ENCODE peak calls at places on chromosomes 6 and 20, in eight cellular contexts. K is GM12878, L is HepG2, H is SK-N-SH, G is K562, E is tibial nerve, I is A549, J is transverse colon. X is an unnamed sample.

GRCh38 chr20:17633850-17634500 is 48.1 kb downstream of the RRBP1 start:
- DNase-seq in G (no peak), E (no peak), L (no peak), H (no peak), K (no peak), I (no peak), J (no peak), X (no peak)

GRCh38 chr6:43804550-43805223 is 34.7 kb downstream of the VEGFA start:
- DNase-seq in E (no peak), L (peak), I (no peak), G (no peak), H (no peak), J (peak), K (no peak), X (peak)

GRCh38 chr6:85675030-85675819 is 32.5 kb upstream of the SYNCRIP start:
- DNase-seq in G (no peak), J (peak), L (no peak), E (no peak), H (no peak), K (no peak), I (peak), X (no peak)

GRCh38 chr6:118223316-118223715 is 316.3 kb downstream of the SLC35F1 start:
- DNase-seq in I (no peak), L (no peak), J (no peak), E (no peak), G (no peak), H (no peak), K (no peak), X (no peak)

GRCh38 chr6:63731946-63732735 is 96.5 kb downstream of the PHF3 start:
- DNase-seq in H (no peak), L (no peak), J (no peak), I (no peak), K (no peak), G (no peak), E (no peak), X (no peak)

GRCh38 chr6:11714116-11714797 is 64.3 kb downstream of the ADTRP start:
- DNase-seq in E (no peak), K (peak), I (no peak), G (no peak), L (no peak), H (no peak), J (no peak), X (no peak)

GRCh38 chr6:134416501-134417154 is 98.7 kb upstream of the SGK1 start:
- DNase-seq in J (no peak), G (peak), I (peak), L (no peak), H (no peak), E (no peak), K (no peak), X (no peak)

GRCh38 chr6:96631248-96631647 is 68.3 kb downstream of the FHL5 start:
- DNase-seq in K (no peak), L (no peak), J (no peak), E (no peak), G (peak), I (no peak), H (no peak), X (no peak)

GRCh38 chr6:163123098-163123497 is 291.4 kb upstream of the QKI start:
- DNase-seq in I (no peak), E (no peak), H (no peak), J (no peak), K (no peak), G (no peak), L (no peak), X (no peak)

GRCh38 chr20:38208088-38208487 is 43.0 kb upstream of the TGM2 start:
- DNase-seq in G (no peak), J (no peak), L (no peak), H (peak), I (no peak), E (no peak), K (no peak), X (no peak)

GRCh38 chr6:170266061-170266825 is 24.6 kb downstream of the DLL1 start:
- DNase-seq in J (peak), K (no peak), I (no peak), G (no peak), E (no peak), L (no peak), H (no peak), X (no peak)

GRCh38 chr6:96626749-96627353 is 63.9 kb downstream of the FHL5 start:
- DNase-seq in E (no peak), H (peak), K (peak), L (peak), I (peak), J (no peak), G (peak), X (no peak)

GRCh38 chr6:225121-225721 is 67.1 kb upstream of the DUSP22 start:
- DNase-seq in E (no peak), J (no peak), K (peak), L (no peak), H (no peak), G (no peak), I (no peak), X (no peak)

GRCh38 chr6:41894366-41895299 is 542 bp downstream of the USP49 start:
- DNase-seq in K (no peak), I (no peak), G (peak), E (no peak), L (no peak), J (peak), H (no peak), X (peak)

GRCh38 chr20:20593447-20594170 is 118.8 kb downstream of the RALGAPA2 start:
- DNase-seq in J (no peak), I (peak), K (no peak), L (peak), H (peak), E (peak), G (peak), X (no peak)

GRCh38 chr6:22152871-22153270 is 144.0 kb downstream of the PRL start:
- DNase-seq in G (no peak), H (no peak), I (no peak), J (no peak), E (no peak), K (no peak), L (no peak), X (no peak)

GRCh38 chr6:15881150-15881549 is 218.3 kb upstream of the DTNBP1 start:
- DNase-seq in L (no peak), E (peak), K (no peak), I (no peak), H (no peak), G (no peak), J (no peak), X (no peak)

GRCh38 chr6:46583081-46583480 is 69.5 kb downstream of the CYP39A1 start:
- DNase-seq in J (no peak), H (no peak), K (no peak), L (no peak), E (no peak), I (peak), G (no peak), X (no peak)

GRCh38 chr6:131400054-131400781 is 172.8 kb upstream of the ARG1 start:
- DNase-seq in J (no peak), H (no peak), G (no peak), L (peak), E (no peak), K (no peak), I (peak), X (no peak)

GRCh38 chr6:30889921-30890645 is 5.8 kb downstream of the DDR1 start:
- DNase-seq in K (no peak), J (no peak), G (no peak), L (no peak), E (no peak), H (peak), I (no peak), X (no peak)

GRCh38 chr20:22744341-22745193 is 160.2 kb upstream of the FOXA2 start:
- DNase-seq in K (no peak), I (no peak), L (no peak), H (no peak), J (no peak), G (no peak), E (no peak), X (no peak)

GRCh38 chr6:164013480-164014208 is 599.1 kb downstream of the QKI start:
- DNase-seq in J (no peak), H (no peak), K (no peak), E (no peak), L (no peak), G (no peak), I (no peak), X (no peak)

GRCh38 chr6:156916108-156916801 is 139.1 kb downstream of the ARID1B start:
- DNase-seq in L (no peak), I (no peak), H (no peak), E (no peak), G (no peak), J (no peak), K (no peak), X (no peak)

GRCh38 chr6:34866509-34866908 is 21.3 kb downstream of the TAF11 start:
- DNase-seq in J (no peak), G (no peak), E (no peak), K (no peak), H (no peak), I (no peak), L (peak), X (no peak)

GRCh38 chr6:82612475-82612874 is 248.9 kb downstream of the TPBG start:
- DNase-seq in K (no peak), G (no peak), H (no peak), I (no peak), L (no peak), J (no peak), E (no peak), X (no peak)

GRCh38 chr6:167015302-167015701 is 16.1 kb downstream of the CEP43 start:
- DNase-seq in J (no peak), H (no peak), K (no peak), G (no peak), E (no peak), I (no peak), L (no peak), X (no peak)

GRCh38 chr6:168704678-168705077 is 263.7 kb downstream of the SMOC2 start:
- DNase-seq in G (no peak), L (no peak), K (no peak), E (no peak), H (no peak), I (no peak), J (no peak), X (no peak)

GRCh38 chr6:109455502-109456282 is at the start of gene MICAL1:
- DNase-seq in H (peak), E (peak), K (peak), L (peak), G (peak), I (peak), J (peak), X (peak)

GRCh38 chr6:151065027-151065815 is 174.5 kb upstream of the AKAP12 start:
- DNase-seq in I (no peak), K (no peak), G (no peak), H (no peak), L (no peak), J (no peak), E (no peak), X (no peak)

GRCh38 chr6:22551280-22551679 is 18.1 kb upstream of the HDGFL1 start:
- DNase-seq in I (no peak), E (no peak), K (no peak), J (no peak), H (no peak), G (no peak), L (no peak), X (no peak)

GRCh38 chr6:12570461-12571030 is 146.0 kb upstream of the PHACTR1 start:
- DNase-seq in J (no peak), E (no peak), G (no peak), I (no peak), L (no peak), K (no peak), H (no peak), X (no peak)

GRCh38 chr6:77535172-77535571 is 71.9 kb upstream of the HTR1B start:
- DNase-seq in K (no peak), G (no peak), J (no peak), H (no peak), E (no peak), L (no peak), I (no peak), X (no peak)

GRCh38 chr20:58910473-58910872 is 58.0 kb downstream of the GNAS start:
- DNase-seq in I (no peak), K (no peak), G (no peak), E (no peak), L (no peak), J (no peak), H (no peak), X (no peak)

GRCh38 chr6:107641500-107641931 is 151.6 kb downstream of the SOBP start:
- DNase-seq in I (no peak), E (no peak), K (no peak), L (no peak), G (no peak), J (no peak), H (no peak), X (no peak)

GRCh38 chr6:25628471-25629201 is 23.4 kb upstream of the SCGN start:
- DNase-seq in L (no peak), K (no peak), J (no peak), E (no peak), I (no peak), G (no peak), H (no peak), X (no peak)

GRCh38 chr6:117498159-117498558 is 15.7 kb downstream of the DCBLD1 start:
- DNase-seq in H (no peak), K (no peak), L (no peak), J (no peak), E (no peak), I (peak), G (no peak), X (no peak)

GRCh38 chr6:20740727-20741126 is 206.5 kb downstream of the CDKAL1 start:
- DNase-seq in H (no peak), L (no peak), E (no peak), G (no peak), J (no peak), I (no peak), K (no peak), X (no peak)

GRCh38 chr6:44010411-44011349 is 116.6 kb downstream of the MRPL14 start:
- DNase-seq in H (no peak), L (no peak), K (no peak), G (no peak), I (no peak), J (no peak), E (no peak), X (no peak)

GRCh38 chr6:112680076-112680475 is 332.9 kb downstream of the RFPL4B start:
- DNase-seq in K (no peak), G (no peak), H (no peak), L (no peak), E (no peak), I (no peak), J (no peak), X (no peak)

GRCh38 chr6:7529141-7529540 is 12.3 kb upstream of the DSP start:
- DNase-seq in E (no peak), H (no peak), K (no peak), J (no peak), L (no peak), I (no peak), G (no peak), X (no peak)
- H3K4me3 ChIP-seq in E (no peak), H (no peak), K (no peak), J (no peak), L (no peak), I (no peak), G (no peak), X (no peak)

GRCh38 chr20:36469973-36470372 is 71.3 kb upstream of the MYL9 start:
- DNase-seq in E (no peak), G (no peak), J (no peak), L (no peak), I (no peak), K (no peak), H (no peak), X (no peak)

GRCh38 chr20:36467076-36467999 is 74.0 kb upstream of the MYL9 start:
- DNase-seq in K (no peak), J (peak), E (no peak), G (no peak), L (no peak), I (peak), H (no peak), X (peak)

GRCh38 chr20:36470482-36471062 is 70.7 kb upstream of the MYL9 start:
- DNase-seq in E (no peak), I (no peak), K (no peak), J (no peak), G (no peak), H (no peak), L (no peak), X (no peak)

GRCh38 chr20:36466089-36466488 is 75.2 kb upstream of the MYL9 start:
- DNase-seq in J (no peak), L (no peak), E (no peak), G (no peak), H (no peak), I (no peak), K (no peak), X (no peak)

DNA sequence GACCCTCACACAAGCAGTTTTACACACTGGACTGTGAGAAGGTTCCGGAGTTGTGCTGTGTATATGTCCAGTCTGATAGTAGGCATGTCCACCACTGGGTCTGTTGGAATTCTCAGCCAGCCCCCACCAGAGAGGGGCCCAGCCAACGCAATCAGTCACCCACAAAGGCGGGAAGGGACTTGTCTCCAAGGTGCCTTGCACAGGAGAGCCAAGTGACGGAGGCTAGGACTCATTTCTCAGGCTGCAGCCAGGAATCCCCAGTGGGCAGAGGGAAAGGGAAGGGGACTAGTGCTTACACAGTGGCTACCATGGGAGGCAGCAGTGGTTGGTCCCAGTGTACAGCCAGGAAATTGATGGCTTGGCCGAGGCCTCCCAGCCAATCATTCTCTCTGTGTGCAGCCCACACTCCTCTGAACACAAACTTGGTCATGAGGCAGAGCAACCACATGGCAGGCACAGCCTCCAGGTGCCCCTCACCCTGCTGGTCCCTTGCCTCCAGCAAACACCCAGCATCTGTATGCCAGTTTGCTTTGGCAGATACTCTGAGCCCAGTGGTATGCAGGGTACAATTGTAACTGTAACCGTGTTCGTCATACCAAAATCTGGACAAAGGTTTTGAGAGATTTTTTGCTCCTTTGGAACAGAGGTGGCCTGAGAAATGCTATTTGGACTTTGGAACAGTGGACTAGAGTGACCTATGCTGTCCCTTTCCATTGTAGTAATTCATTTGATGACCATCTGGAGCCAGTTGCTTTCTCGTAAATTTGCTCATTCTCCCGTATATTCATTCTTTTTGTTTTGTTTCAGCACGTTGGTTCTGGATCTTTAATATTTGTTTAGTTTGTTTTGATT is 72.9 kb upstream of the MYL9 start:
- DNase-seq in H (peak), J (no peak), G (no peak), I (peak), K (no peak), L (peak), E (no peak), X (peak)
- TF ChIP-seq EP300 in H (no peak), J (no peak), G (no peak), I (no peak), K (no peak), L (peak), E (no peak), X (no peak)

GRCh38 chr6:68636710-68637470 is 1.8 kb downstream of the ADGRB3 start:
- DNase-seq in E (no peak), L (no peak), H (no peak), I (no peak), G (no peak), J (no peak), K (no peak), X (no peak)
- H3K4me3 ChIP-seq in E (peak), L (no peak), H (no peak), I (no peak), G (peak), J (peak), K (no peak), X (peak)

GRCh38 chr6:155314773-155315515 is 660 bp upstream of the TFB1M start:
- DNase-seq in J (peak), E (peak), K (peak), H (peak), G (peak), I (peak), L (peak), X (peak)
- TF ChIP-seq EP300 in J (no peak), E (no peak), K (no peak), H (peak), G (no peak), I (no peak), L (peak), X (no peak)

GRCh38 chr20:62433655-62434054 is 6.3 kb upstream of the RBBP8NL start:
- DNase-seq in L (no peak), J (peak), E (no peak), I (no peak), H (no peak), K (no peak), G (no peak), X (peak)

GRCh38 chr20:62436692-62437091 is 9.4 kb upstream of the RBBP8NL start:
- DNase-seq in H (no peak), K (no peak), G (no peak), L (no peak), E (no peak), I (no peak), J (no peak), X (no peak)

GRCh38 chr20:62430871-62431447 is 3.6 kb upstream of the RBBP8NL start:
- DNase-seq in J (no peak), L (no peak), H (no peak), E (no peak), G (no peak), K (no peak), I (no peak), X (no peak)

GRCh38 chr20:62437430-62437829 is 10.1 kb upstream of the RBBP8NL start:
- DNase-seq in E (no peak), G (no peak), K (no peak), J (no peak), H (no peak), I (no peak), L (no peak), X (no peak)

DNA sequence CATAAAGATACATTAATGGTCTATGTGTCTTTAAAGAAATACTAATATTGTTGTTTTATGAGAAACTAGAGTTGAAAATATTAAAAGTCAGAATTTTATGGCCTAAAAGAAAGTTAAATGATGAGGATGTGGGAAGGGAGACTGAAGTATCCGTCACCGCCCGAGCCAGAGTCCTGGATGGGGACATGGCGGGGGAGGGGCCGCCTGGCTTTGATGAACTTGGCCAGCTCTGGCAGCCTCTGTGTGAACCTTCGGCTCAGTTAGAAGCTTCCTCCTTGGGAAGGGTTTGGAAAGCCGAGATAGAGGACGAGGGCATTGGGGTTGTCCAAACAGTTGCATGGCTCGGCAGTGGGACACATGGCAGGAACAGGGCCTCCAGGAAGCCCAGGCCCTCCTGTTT is 6.8 kb upstream of the RBBP8NL start:
- DNase-seq in I (no peak), G (no peak), H (no peak), K (no peak), L (no peak), E (no peak), J (no peak), X (peak)
- H3K4me3 ChIP-seq in I (no peak), G (no peak), H (no peak), K (no peak), L (no peak), E (no peak), J (no peak), X (no peak)